ENCODE peak calls at places on chromosomes 6 and 20, in ten cellular contexts. One of them, this sample, is unnamed.
A peak's percentile ranks its signal among the peaks of the same experiment; 100 is the strongest.

GRCh38 chr20:32189691-32190607 is 17.6 kb downstream of the PLAGL2 start:
- DNase-seq in Panc1: no peak
- DNase-seq in ovary: peak; percentile 65
- DNase-seq in dorsolateral prefrontal cortex: peak; percentile 66
- DNase-seq in AG10803: peak; percentile 47
- DNase-seq in GM12865: no peak
- DNase-seq in stomach: peak; percentile 57
- DNase-seq in cardiac fibroblast: peak; percentile 31
- DNase-seq in heart right ventricle: peak; percentile 40
- DNase-seq in tibial nerve: peak; percentile 41
- DNase-seq in this sample: peak; percentile 94

GRCh38 chr6:161631676-161632194 is 357.9 kb upstream of the AGPAT4 start:
- DNase-seq in Panc1: no peak
- DNase-seq in ovary: no peak
- DNase-seq in dorsolateral prefrontal cortex: no peak
- DNase-seq in AG10803: peak; percentile 91
- DNase-seq in GM12865: no peak
- DNase-seq in stomach: no peak
- DNase-seq in cardiac fibroblast: peak; percentile 71
- DNase-seq in heart right ventricle: no peak
- DNase-seq in tibial nerve: no peak
- DNase-seq in this sample: no peak

GRCh38 chr6:47492355-47492754 is 14.8 kb downstream of the CD2AP start:
- DNase-seq in Panc1: no peak
- DNase-seq in ovary: no peak
- DNase-seq in dorsolateral prefrontal cortex: no peak
- DNase-seq in AG10803: no peak
- DNase-seq in GM12865: no peak
- DNase-seq in stomach: no peak
- DNase-seq in cardiac fibroblast: no peak
- DNase-seq in heart right ventricle: no peak
- DNase-seq in tibial nerve: no peak
- DNase-seq in this sample: no peak

GRCh38 chr6:157535354-157536217 is 154.6 kb downstream of the ZDHHC14 start:
- DNase-seq in Panc1: peak; percentile 18
- DNase-seq in ovary: no peak
- DNase-seq in dorsolateral prefrontal cortex: no peak
- DNase-seq in AG10803: peak; percentile 55
- DNase-seq in GM12865: peak; percentile 84
- DNase-seq in stomach: no peak
- DNase-seq in cardiac fibroblast: peak; percentile 81
- DNase-seq in heart right ventricle: no peak
- DNase-seq in tibial nerve: no peak
- DNase-seq in this sample: no peak

GRCh38 chr20:32155017-32155965 is 45.8 kb downstream of the TM9SF4 start:
- DNase-seq in Panc1: peak; percentile 70
- DNase-seq in ovary: peak; percentile 70
- DNase-seq in dorsolateral prefrontal cortex: peak; percentile 49
- DNase-seq in AG10803: peak; percentile 77
- DNase-seq in GM12865: peak; percentile 45
- DNase-seq in stomach: peak; percentile 71
- DNase-seq in cardiac fibroblast: peak; percentile 97
- DNase-seq in heart right ventricle: peak; percentile 84
- DNase-seq in tibial nerve: peak; percentile 66
- DNase-seq in this sample: peak; percentile 90

GRCh38 chr6:132365319-132365907 is 35.9 kb downstream of the MOXD1 start:
- DNase-seq in Panc1: no peak
- DNase-seq in ovary: no peak
- DNase-seq in dorsolateral prefrontal cortex: no peak
- DNase-seq in AG10803: peak; percentile 26
- DNase-seq in GM12865: peak; percentile 79
- DNase-seq in stomach: no peak
- DNase-seq in cardiac fibroblast: no peak
- DNase-seq in heart right ventricle: no peak
- DNase-seq in tibial nerve: no peak
- DNase-seq in this sample: no peak

GRCh38 chr6:104887350-104887749 is 27.6 kb upstream of the HACE1 start:
- DNase-seq in Panc1: no peak
- DNase-seq in ovary: no peak
- DNase-seq in dorsolateral prefrontal cortex: no peak
- DNase-seq in AG10803: peak; percentile 12
- DNase-seq in GM12865: peak; percentile 23
- DNase-seq in stomach: no peak
- DNase-seq in cardiac fibroblast: peak; percentile 43
- DNase-seq in heart right ventricle: no peak
- DNase-seq in tibial nerve: no peak
- DNase-seq in this sample: peak; percentile 32

GRCh38 chr6:139341060-139341459 is 33.4 kb downstream of the CITED2 start:
- DNase-seq in Panc1: no peak
- DNase-seq in ovary: no peak
- DNase-seq in dorsolateral prefrontal cortex: no peak
- DNase-seq in AG10803: no peak
- DNase-seq in GM12865: no peak
- DNase-seq in stomach: no peak
- DNase-seq in cardiac fibroblast: no peak
- DNase-seq in heart right ventricle: no peak
- DNase-seq in tibial nerve: no peak
- DNase-seq in this sample: no peak

GRCh38 chr6:34305982-34306702 is 57.3 kb upstream of the SMIM29 start:
- DNase-seq in Panc1: no peak
- DNase-seq in ovary: peak; percentile 52
- DNase-seq in dorsolateral prefrontal cortex: no peak
- DNase-seq in AG10803: peak; percentile 78
- DNase-seq in GM12865: no peak
- DNase-seq in stomach: peak; percentile 61
- DNase-seq in cardiac fibroblast: no peak
- DNase-seq in heart right ventricle: peak; percentile 70
- DNase-seq in tibial nerve: peak; percentile 52
- DNase-seq in this sample: no peak

GRCh38 chr6:151160869-151161268 is 78.9 kb upstream of the AKAP12 start:
- DNase-seq in Panc1: no peak
- DNase-seq in ovary: no peak
- DNase-seq in dorsolateral prefrontal cortex: no peak
- DNase-seq in AG10803: no peak
- DNase-seq in GM12865: no peak
- DNase-seq in stomach: peak; percentile 43
- DNase-seq in cardiac fibroblast: no peak
- DNase-seq in heart right ventricle: no peak
- DNase-seq in tibial nerve: no peak
- DNase-seq in this sample: no peak

GRCh38 chr6:55748880-55749279 is 126.5 kb downstream of the BMP5 start:
- DNase-seq in Panc1: no peak
- DNase-seq in ovary: no peak
- DNase-seq in dorsolateral prefrontal cortex: no peak
- DNase-seq in AG10803: no peak
- DNase-seq in GM12865: no peak
- DNase-seq in stomach: no peak
- DNase-seq in cardiac fibroblast: no peak
- DNase-seq in heart right ventricle: no peak
- DNase-seq in tibial nerve: no peak
- DNase-seq in this sample: no peak

GRCh38 chr20:51380401-51381385 is 161.8 kb downstream of the NFATC2 start:
- DNase-seq in Panc1: no peak
- DNase-seq in ovary: no peak
- DNase-seq in dorsolateral prefrontal cortex: no peak
- DNase-seq in AG10803: no peak
- DNase-seq in GM12865: peak; percentile 67
- DNase-seq in stomach: no peak
- DNase-seq in cardiac fibroblast: no peak
- DNase-seq in heart right ventricle: no peak
- DNase-seq in tibial nerve: no peak
- DNase-seq in this sample: no peak

GRCh38 chr20:45629496-45630100 is at the start of gene WFDC10A:
- DNase-seq in Panc1: peak; percentile 58
- DNase-seq in ovary: no peak
- DNase-seq in dorsolateral prefrontal cortex: no peak
- DNase-seq in AG10803: peak; percentile 44
- DNase-seq in GM12865: peak; percentile 50
- DNase-seq in stomach: peak; percentile 44
- DNase-seq in cardiac fibroblast: peak; percentile 64
- DNase-seq in heart right ventricle: peak; percentile 15
- DNase-seq in tibial nerve: peak; percentile 10
- DNase-seq in this sample: peak; percentile 67

GRCh38 chr20:14709439-14709838 is 372.0 kb upstream of the FLRT3 start:
- DNase-seq in Panc1: no peak
- DNase-seq in ovary: no peak
- DNase-seq in dorsolateral prefrontal cortex: no peak
- DNase-seq in AG10803: no peak
- DNase-seq in GM12865: no peak
- DNase-seq in stomach: no peak
- DNase-seq in cardiac fibroblast: no peak
- DNase-seq in heart right ventricle: no peak
- DNase-seq in tibial nerve: no peak
- DNase-seq in this sample: no peak

GRCh38 chr6:31169123-31169857 is 1.2 kb downstream of the POU5F1 start:
- DNase-seq in Panc1: no peak
- DNase-seq in ovary: no peak
- DNase-seq in dorsolateral prefrontal cortex: no peak
- DNase-seq in AG10803: no peak
- DNase-seq in GM12865: no peak
- DNase-seq in stomach: no peak
- DNase-seq in cardiac fibroblast: no peak
- DNase-seq in heart right ventricle: no peak
- DNase-seq in tibial nerve: no peak
- DNase-seq in this sample: peak; percentile 36
- H3K4me3 ChIP-seq in Panc1: no peak overlapping the region
- H3K4me3 ChIP-seq in ovary: no peak overlapping the region
- H3K4me3 ChIP-seq in dorsolateral prefrontal cortex: no peak overlapping the region
- H3K4me3 ChIP-seq in AG10803: no peak overlapping the region
- H3K4me3 ChIP-seq in GM12865: no peak overlapping the region
- H3K4me3 ChIP-seq in stomach: no peak overlapping the region
- H3K4me3 ChIP-seq in cardiac fibroblast: no peak overlapping the region
- H3K4me3 ChIP-seq in heart right ventricle: no peak overlapping the region
- H3K4me3 ChIP-seq in tibial nerve: no peak overlapping the region
- H3K4me3 ChIP-seq in this sample: peak overlapping the region; percentile 93

GRCh38 chr6:95529762-95530161 is 47.6 kb upstream of the MANEA start:
- DNase-seq in Panc1: no peak
- DNase-seq in ovary: no peak
- DNase-seq in dorsolateral prefrontal cortex: no peak
- DNase-seq in AG10803: no peak
- DNase-seq in GM12865: no peak
- DNase-seq in stomach: no peak
- DNase-seq in cardiac fibroblast: no peak
- DNase-seq in heart right ventricle: no peak
- DNase-seq in tibial nerve: no peak
- DNase-seq in this sample: no peak
- H3K4me3 ChIP-seq in Panc1: no peak overlapping the region
- H3K4me3 ChIP-seq in ovary: no peak overlapping the region
- H3K4me3 ChIP-seq in dorsolateral prefrontal cortex: no peak overlapping the region
- H3K4me3 ChIP-seq in AG10803: no peak overlapping the region
- H3K4me3 ChIP-seq in GM12865: no peak overlapping the region
- H3K4me3 ChIP-seq in stomach: no peak overlapping the region
- H3K4me3 ChIP-seq in cardiac fibroblast: no peak overlapping the region
- H3K4me3 ChIP-seq in heart right ventricle: no peak overlapping the region
- H3K4me3 ChIP-seq in tibial nerve: no peak overlapping the region
- H3K4me3 ChIP-seq in this sample: no peak overlapping the region

GRCh38 chr6:110542311-110543024 is 66.1 kb upstream of the SLC22A16 start:
- DNase-seq in Panc1: no peak
- DNase-seq in ovary: no peak
- DNase-seq in dorsolateral prefrontal cortex: peak; percentile 56
- DNase-seq in AG10803: peak; percentile 43
- DNase-seq in GM12865: no peak
- DNase-seq in stomach: no peak
- DNase-seq in cardiac fibroblast: no peak
- DNase-seq in heart right ventricle: peak; percentile 71
- DNase-seq in tibial nerve: peak; percentile 44
- DNase-seq in this sample: no peak

GRCh38 chr6:110545081-110545872 is 68.9 kb upstream of the SLC22A16 start:
- DNase-seq in Panc1: no peak
- DNase-seq in ovary: no peak
- DNase-seq in dorsolateral prefrontal cortex: no peak
- DNase-seq in AG10803: no peak
- DNase-seq in GM12865: no peak
- DNase-seq in stomach: no peak
- DNase-seq in cardiac fibroblast: no peak
- DNase-seq in heart right ventricle: no peak
- DNase-seq in tibial nerve: no peak
- DNase-seq in this sample: no peak

GRCh38 chr6:110544472-110544871 is 68.1 kb upstream of the SLC22A16 start:
- DNase-seq in Panc1: no peak
- DNase-seq in ovary: no peak
- DNase-seq in dorsolateral prefrontal cortex: no peak
- DNase-seq in AG10803: no peak
- DNase-seq in GM12865: no peak
- DNase-seq in stomach: no peak
- DNase-seq in cardiac fibroblast: no peak
- DNase-seq in heart right ventricle: no peak
- DNase-seq in tibial nerve: no peak
- DNase-seq in this sample: no peak

GRCh38 chr6:110541701-110542309 is 65.4 kb upstream of the SLC22A16 start:
- DNase-seq in Panc1: no peak
- DNase-seq in ovary: no peak
- DNase-seq in dorsolateral prefrontal cortex: peak; percentile 84
- DNase-seq in AG10803: peak; percentile 44
- DNase-seq in GM12865: no peak
- DNase-seq in stomach: no peak
- DNase-seq in cardiac fibroblast: no peak
- DNase-seq in heart right ventricle: no peak
- DNase-seq in tibial nerve: no peak
- DNase-seq in this sample: no peak

GRCh38 chr6:110543106-110543505 is 66.7 kb upstream of the SLC22A16 start:
- DNase-seq in Panc1: no peak
- DNase-seq in ovary: no peak
- DNase-seq in dorsolateral prefrontal cortex: peak; percentile 58
- DNase-seq in AG10803: no peak
- DNase-seq in GM12865: no peak
- DNase-seq in stomach: peak; percentile 58
- DNase-seq in cardiac fibroblast: no peak
- DNase-seq in heart right ventricle: no peak
- DNase-seq in tibial nerve: no peak
- DNase-seq in this sample: no peak
- H3K4me3 ChIP-seq in Panc1: no peak overlapping the region
- H3K4me3 ChIP-seq in ovary: no peak overlapping the region
- H3K4me3 ChIP-seq in dorsolateral prefrontal cortex: no peak overlapping the region
- H3K4me3 ChIP-seq in AG10803: no peak overlapping the region
- H3K4me3 ChIP-seq in GM12865: no peak overlapping the region
- H3K4me3 ChIP-seq in stomach: no peak overlapping the region
- H3K4me3 ChIP-seq in cardiac fibroblast: no peak overlapping the region
- H3K4me3 ChIP-seq in heart right ventricle: no peak overlapping the region
- H3K4me3 ChIP-seq in tibial nerve: no peak overlapping the region
- H3K4me3 ChIP-seq in this sample: no peak overlapping the region

DNA sequence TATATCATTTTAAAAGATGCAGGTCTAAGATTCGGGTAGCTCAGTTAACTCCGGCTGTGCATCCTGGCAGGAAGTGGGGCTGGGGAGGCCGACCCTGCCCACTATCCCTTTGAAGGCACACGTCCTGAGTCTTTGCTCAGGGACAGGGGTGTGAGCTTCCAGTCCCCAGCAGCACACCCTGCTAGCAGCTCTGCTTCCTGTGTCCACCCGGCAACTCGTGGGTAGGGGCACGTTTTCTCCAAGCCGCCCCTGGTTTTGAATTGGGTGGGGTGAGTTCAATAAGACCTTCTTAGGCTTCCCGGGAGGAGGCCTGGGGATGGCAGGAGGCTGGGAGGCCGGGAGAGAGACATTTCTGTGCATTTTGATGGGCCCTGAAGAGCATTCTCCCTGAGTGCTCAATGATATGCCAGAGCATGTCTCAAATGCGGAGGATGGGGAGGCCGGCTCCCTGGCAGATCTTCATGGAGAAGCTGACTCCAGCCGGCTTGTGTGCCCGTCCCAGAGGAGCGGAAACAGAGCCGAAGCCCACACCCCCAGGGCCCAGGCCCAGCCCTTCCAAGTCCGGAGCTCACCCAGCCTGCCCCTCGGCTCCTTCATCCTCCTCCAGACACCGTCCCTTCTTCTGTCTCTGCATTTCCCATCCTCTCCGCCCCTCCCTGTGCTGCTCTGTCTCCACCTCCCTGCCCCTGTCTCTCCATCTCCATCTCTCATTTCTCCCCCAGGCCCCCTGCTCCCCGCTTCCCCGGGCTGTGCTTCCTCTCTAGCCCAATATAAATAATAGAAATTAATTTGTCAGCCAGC is 36.3 kb upstream of the ZFAND3 start:
- DNase-seq in Panc1: no peak
- DNase-seq in ovary: peak; percentile 49
- DNase-seq in dorsolateral prefrontal cortex: peak; percentile 73
- DNase-seq in AG10803: peak; percentile 41
- DNase-seq in GM12865: no peak
- DNase-seq in stomach: no peak
- DNase-seq in cardiac fibroblast: peak; percentile 27
- DNase-seq in heart right ventricle: no peak
- DNase-seq in tibial nerve: no peak
- DNase-seq in this sample: peak; percentile 86
- H3K4me3 ChIP-seq in Panc1: peak overlapping the region; percentile 28
- H3K4me3 ChIP-seq in ovary: peak overlapping the region; percentile 30
- H3K4me3 ChIP-seq in dorsolateral prefrontal cortex: peak overlapping the region; percentile 59
- H3K4me3 ChIP-seq in AG10803: peak overlapping the region; percentile 47
- H3K4me3 ChIP-seq in GM12865: peak overlapping the region; percentile 19
- H3K4me3 ChIP-seq in stomach: peak overlapping the region; percentile 48
- H3K4me3 ChIP-seq in cardiac fibroblast: peak overlapping the region; percentile 40
- H3K4me3 ChIP-seq in heart right ventricle: peak overlapping the region; percentile 54
- H3K4me3 ChIP-seq in tibial nerve: peak overlapping the region; percentile 46
- H3K4me3 ChIP-seq in this sample: peak overlapping the region; percentile 61